ENCODE peak calls at places on chromosomes 7 and 10, in six cellular contexts. E is uterus, V is GM12878, Z is A549, Y is adrenal gland, B is HCT116. H is an unnamed sample. For H3K4me1, the result is how much of the 10 kb centered on the place peaks cover.

GRCh38 chr10:79129361-79129997 is 60.7 kb downstream of the ZMIZ1 start:
- DNase-seq in B (no peak), Z (no peak), E (no peak), V (no peak), Y (no peak), H (peak)

GRCh38 chr7:18753972-18754610 is 258.5 kb downstream of the HDAC9 start:
- DNase-seq in Z (no peak), V (no peak), B (no peak), Y (no peak), E (no peak), H (no peak)

GRCh38 chr7:95549818-95550529 is 46.3 kb downstream of the PDK4 start:
- DNase-seq in B (peak), E (peak), V (no peak), Y (peak), Z (peak), H (peak)

GRCh38 chr10:630581-631073 is 58.8 kb downstream of the DIP2C start:
- DNase-seq in Z (no peak), E (no peak), B (no peak), V (no peak), Y (no peak), H (no peak)

GRCh38 chr10:19247843-19248242 is 199.2 kb downstream of the MALRD1 start:
- DNase-seq in E (no peak), Y (no peak), V (no peak), Z (no peak), B (no peak), H (no peak)

GRCh38 chr7:155021699-155022145 is 18.8 kb upstream of the PAXIP1 start:
- DNase-seq in B (no peak), Z (no peak), E (no peak), Y (no peak), V (no peak), H (no peak)

GRCh38 chr10:48653347-48653746 is 31.3 kb upstream of the WDFY4 start:
- DNase-seq in B (no peak), Y (no peak), E (no peak), V (no peak), Z (no peak), H (no peak)

GRCh38 chr10:5632430-5632829 is 34.0 kb downstream of the ASB13 start:
- DNase-seq in B (no peak), E (no peak), V (no peak), Z (peak), Y (no peak), H (no peak)

GRCh38 chr10:74825371-74826141 is 844 bp upstream of the KAT6B start:
- DNase-seq in V (no peak), Z (no peak), B (no peak), E (no peak), Y (no peak), H (peak)

GRCh38 chr7:38179719-38180333 is 1.8 kb downstream of the STARD3NL start:
- DNase-seq in B (no peak), Y (no peak), V (no peak), Z (no peak), E (no peak), H (no peak)

GRCh38 chr7:37728747-37729146 is 45.2 kb downstream of the GPR141 start:
- DNase-seq in E (no peak), V (peak), B (no peak), Z (no peak), Y (no peak), H (no peak)

GRCh38 chr7:25594728-25595127 is 366.4 kb upstream of the NPVF start:
- DNase-seq in B (no peak), Y (no peak), Z (no peak), V (no peak), E (no peak), H (no peak)

GRCh38 chr7:96330193-96330592 is 8.3 kb upstream of the SLC25A13 start:
- DNase-seq in Z (no peak), V (no peak), E (no peak), Y (no peak), B (no peak), H (no peak)

GRCh38 chr10:131427253-131427652 is 115.7 kb upstream of the TCERG1L start:
- DNase-seq in V (no peak), E (no peak), B (no peak), Y (no peak), Z (no peak), H (peak)

GRCh38 chr10:4013651-4014085 is 228.7 kb upstream of the KLF6 start:
- DNase-seq in E (no peak), B (no peak), Y (no peak), Z (no peak), V (peak), H (no peak)

GRCh38 chr10:86657396-86658011 is 3.2 kb downstream of the OPN4 start:
- DNase-seq in B (no peak), E (no peak), Y (no peak), Z (no peak), V (no peak), H (peak)

GRCh38 chr10:102300289-102300843 is 55.0 kb downstream of the GBF1 start:
- DNase-seq in Z (no peak), B (no peak), E (no peak), Y (no peak), V (no peak), H (no peak)

GRCh38 chr10:126716366-126716765 is 45.9 kb upstream of the C10orf90 start:
- DNase-seq in B (no peak), V (no peak), E (no peak), Y (no peak), Z (no peak), H (no peak)

GRCh38 chr7:132084776-132085388 is 491.4 kb downstream of the PLXNA4 start:
- DNase-seq in V (no peak), Z (peak), Y (peak), B (peak), E (no peak), H (no peak)

GRCh38 chr7:26686448-26686981 is 177.9 kb downstream of the SKAP2 start:
- DNase-seq in Y (peak), Z (peak), V (no peak), B (peak), E (no peak), H (no peak)

GRCh38 chr7:84144480-84144879 is 50.1 kb downstream of the SEMA3A start:
- DNase-seq in Z (peak), B (no peak), V (no peak), Y (no peak), E (no peak), H (no peak)

GRCh38 chr10:119203006-119203405 is 4.4 kb upstream of the GRK5 start:
- DNase-seq in B (no peak), E (no peak), V (no peak), Z (no peak), Y (no peak), H (no peak)

GRCh38 chr7:12550956-12551355 is 19.6 kb upstream of the SCIN start:
- DNase-seq in Y (no peak), V (no peak), E (no peak), B (no peak), Z (no peak), H (no peak)

GRCh38 chr7:32059289-32060045 is 10.7 kb downstream of the PDE1C start:
- DNase-seq in E (no peak), V (no peak), Z (no peak), B (no peak), Y (no peak), H (no peak)

GRCh38 chr7:68800316-68800715 is 798.0 kb upstream of the AUTS2 start:
- DNase-seq in E (no peak), Z (peak), B (no peak), Y (no peak), V (no peak), H (no peak)

GRCh38 chr10:29619273-29619672 is 15.5 kb downstream of the SVIL start:
- DNase-seq in Z (peak), B (no peak), Y (no peak), V (no peak), E (peak), H (no peak)

GRCh38 chr7:27146491-27147210 is 923 bp downstream of the HOXA6 start:
- DNase-seq in Y (peak), B (no peak), V (no peak), Z (no peak), E (no peak), H (no peak)

GRCh38 chr10:112752268-112752667 is 197.8 kb upstream of the TCF7L2 start:
- DNase-seq in B (no peak), V (no peak), E (no peak), Z (no peak), Y (no peak), H (no peak)

GRCh38 chr10:11177926-11178453 is 160.3 kb downstream of the CELF2 start:
- DNase-seq in V (no peak), B (no peak), E (no peak), Z (no peak), Y (no peak), H (no peak)

GRCh38 chr10:11179231-11180105 is 161.8 kb downstream of the CELF2 start:
- DNase-seq in Y (no peak), B (no peak), E (no peak), V (no peak), Z (no peak), H (no peak)

GRCh38 chr10:11181996-11182395 is 164.3 kb downstream of the CELF2 start:
- DNase-seq in Y (no peak), E (no peak), Z (no peak), V (no peak), B (no peak), H (no peak)

GRCh38 chr10:11178606-11179221 is 161.0 kb downstream of the CELF2 start:
- DNase-seq in Y (peak), Z (no peak), B (no peak), E (no peak), V (peak), H (peak)

GRCh38 chr10:11180228-11180627 is 162.6 kb downstream of the CELF2 start:
- DNase-seq in E (no peak), V (no peak), Z (no peak), Y (peak), B (no peak), H (no peak)
- TF ChIP-seq POLR2A in E (no peak), V (peak), Z (no peak), Y (no peak), B (no peak), H (no peak)

DNA sequence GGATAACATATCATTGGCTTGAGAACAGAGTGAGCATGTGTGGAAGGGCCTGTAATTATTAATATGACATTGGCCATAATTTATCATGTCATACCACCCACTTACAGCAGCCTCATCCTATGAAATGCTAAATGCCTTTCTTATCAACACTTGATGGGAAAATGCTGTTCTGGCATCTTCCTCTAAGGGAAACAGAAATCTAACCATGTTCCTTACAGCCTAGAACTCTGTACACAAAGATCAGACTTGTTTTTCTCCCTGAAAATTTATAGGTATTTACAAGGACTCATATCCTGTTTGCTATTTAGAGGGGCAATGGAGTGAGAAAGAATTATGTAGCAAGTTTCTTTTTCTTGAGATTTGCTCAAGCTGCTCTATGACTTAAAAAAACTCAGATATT is 817.4 kb downstream of the LRMDA start:
- DNase-seq in B (no peak), Z (no peak), E (no peak), V (no peak), Y (no peak), H (no peak)
- H3K27ac ChIP-seq in B (no peak), Z (no peak), E (peak), V (no peak), Y (no peak), H (no peak)

DNA sequence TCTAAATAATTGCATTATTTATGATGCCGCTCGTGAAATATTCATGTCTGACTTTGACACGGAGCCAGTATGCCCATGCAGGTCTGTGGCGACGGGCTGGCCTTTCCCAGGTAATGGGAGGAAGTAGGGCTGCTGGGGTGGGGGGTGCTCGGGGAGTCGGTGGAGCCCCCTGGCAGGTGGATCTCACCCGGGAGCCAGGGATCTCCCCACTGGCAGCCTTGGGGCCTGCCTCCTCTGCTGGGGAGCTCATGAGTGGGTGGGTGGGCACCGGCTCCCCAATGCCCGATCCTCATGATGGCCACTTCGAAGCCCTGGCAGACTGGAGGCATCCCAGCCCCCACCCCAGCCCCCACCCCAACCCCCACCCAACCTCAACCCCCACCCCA is 52.8 kb downstream of the PWWP2B start:
- DNase-seq in B (no peak), Y (no peak), E (no peak), Z (no peak), V (no peak), H (no peak)
- H3K4me1 ChIP-seq in B (half or more), Y (under half), E (under half), Z (half or more), V (under half), H (under half)

GRCh38 chr7:112895996-112896395 is 105.8 kb upstream of the TMEM168 start:
- DNase-seq in B (no peak), Y (no peak), E (no peak), Z (no peak), V (no peak), H (no peak)
- TF ChIP-seq POLR2A in B (no peak), Y (no peak), E (no peak), Z (no peak), V (no peak), H (no peak)

DNA sequence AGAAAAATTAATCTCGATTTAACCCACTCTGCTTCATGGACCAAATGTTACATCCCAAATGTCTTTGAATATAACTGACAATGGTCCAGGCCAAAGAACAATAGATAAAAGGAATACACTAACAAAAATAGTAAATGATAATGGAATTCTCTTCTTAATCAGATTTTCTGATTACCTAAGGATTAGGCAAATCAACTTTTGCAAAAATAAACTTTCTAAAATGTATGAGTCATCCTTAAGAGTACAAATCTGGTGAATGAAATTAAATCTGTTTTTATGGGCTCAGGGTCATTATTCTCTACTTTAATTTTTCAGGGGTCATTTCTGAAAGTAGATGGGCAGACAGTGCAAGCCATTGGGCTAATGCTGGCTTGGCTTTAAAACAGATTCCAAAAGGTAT is 102.1 kb upstream of the FAM13C start:
- DNase-seq in Z (no peak), B (no peak), E (no peak), V (no peak), Y (no peak), H (no peak)
- H3K27ac ChIP-seq in Z (no peak), B (no peak), E (no peak), V (no peak), Y (no peak), H (no peak)

GRCh38 chr7:117809958-117810357 is 63.3 kb downstream of the CTTNBP2 start:
- DNase-seq in V (no peak), Z (no peak), Y (no peak), E (no peak), B (no peak), H (no peak)
- H3K4me1 ChIP-seq in V (under half), Z (under half), Y (under half), E (under half), B (under half), H (under half)

DNA sequence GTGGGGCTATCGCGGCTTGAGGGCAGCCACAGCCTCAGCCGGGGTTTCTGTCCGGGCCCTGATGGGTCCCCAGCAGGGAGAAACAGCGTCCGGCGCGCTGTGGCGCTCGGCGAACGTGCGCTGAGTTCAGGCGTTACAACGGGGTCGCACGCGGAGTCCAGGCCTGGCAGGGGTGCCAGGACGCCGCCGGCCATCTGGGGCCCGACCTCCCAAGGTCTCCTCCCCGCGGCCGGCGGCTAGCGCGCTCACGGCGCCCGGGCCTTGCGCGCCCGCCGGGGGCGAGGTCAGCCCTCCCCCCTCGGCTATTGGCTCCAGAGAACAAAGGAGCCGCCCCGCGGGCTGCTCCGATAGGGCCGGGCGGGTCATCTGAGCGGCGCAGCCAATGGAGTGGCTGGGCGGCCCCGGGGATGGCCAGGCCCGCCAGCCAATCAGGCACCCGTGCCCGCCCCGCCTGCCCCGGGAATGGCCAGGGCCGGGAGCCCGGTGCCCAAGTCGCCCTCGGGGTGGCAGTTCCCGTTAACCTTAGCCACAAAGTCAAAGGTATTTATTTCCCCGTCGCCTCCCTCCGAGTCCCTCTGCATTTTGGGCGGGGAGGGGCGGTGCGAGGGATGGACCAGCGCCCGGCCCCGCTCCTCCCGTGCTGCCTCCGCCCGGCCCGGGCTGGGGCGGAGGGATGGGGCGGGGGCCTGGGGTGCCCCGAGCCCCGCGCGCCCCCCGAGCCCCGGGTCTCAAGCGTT is at the start of gene ZNF775:
- DNase-seq in Z (peak), V (no peak), E (peak), Y (peak), B (peak), H (peak)
- TF ChIP-seq POLR2A in Z (peak), V (peak), E (no peak), Y (peak), B (peak), H (peak)